ENCODE peak calls at places on chromosomes 7 and 10, in seven cellular contexts. H, R, Q, G, P, T and D are unnamed samples.

GRCh38 chr10:119423911-119424590 is 118.5 kb downstream of the RGS10 start:
- DNase-seq in H (no peak), R (no peak), Q (no peak), G (no peak), P (no peak), T (no peak), D (no peak)

GRCh38 chr10:76309744-76310441 is 878.5 kb downstream of the LRMDA start:
- DNase-seq in H (no peak), R (no peak), Q (no peak), G (no peak), P (no peak), T (no peak), D (peak)

GRCh38 chr7:30068117-30068516 is 39.9 kb downstream of the PLEKHA8 start:
- DNase-seq in H (peak), R (no peak), Q (no peak), G (no peak), P (no peak), T (no peak), D (no peak)

GRCh38 chr7:82286096-82286841 is 157.3 kb downstream of the CACNA2D1 start:
- DNase-seq in H (no peak), R (no peak), Q (no peak), G (no peak), P (no peak), T (no peak), D (no peak)

GRCh38 chr7:66150471-66150870 is 35.8 kb downstream of the CRCP start:
- DNase-seq in H (peak), R (peak), Q (peak), G (no peak), P (no peak), T (no peak), D (peak)

GRCh38 chr10:70337201-70337651 is 45.2 kb downstream of the LRRC20 start:
- DNase-seq in H (no peak), R (no peak), Q (no peak), G (no peak), P (no peak), T (no peak), D (peak)

GRCh38 chr7:139619367-139619657 is 95.8 kb downstream of the CLEC2L start:
- DNase-seq in H (peak), R (no peak), Q (no peak), G (no peak), P (no peak), T (no peak), D (no peak)

GRCh38 chr7:9148687-9149086 is 715.3 kb downstream of the NXPH1 start:
- DNase-seq in H (no peak), R (no peak), Q (no peak), G (no peak), P (no peak), T (no peak), D (no peak)

GRCh38 chr7:155257482-155258232 is 40.0 kb upstream of the INSIG1 start:
- DNase-seq in H (peak), R (no peak), Q (no peak), G (no peak), P (no peak), T (no peak), D (peak)

GRCh38 chr10:114404171-114405010 is at the start of gene AFAP1L2:
- DNase-seq in H (no peak), R (no peak), Q (no peak), G (peak), P (no peak), T (no peak), D (peak)

GRCh38 chr10:22702348-22702747 is 12.0 kb downstream of the PIP4K2A start:
- DNase-seq in H (no peak), R (no peak), Q (no peak), G (no peak), P (no peak), T (no peak), D (no peak)

GRCh38 chr7:75937958-75938786 is 23.2 kb downstream of the POR start:
- DNase-seq in H (peak), R (no peak), Q (peak), G (no peak), P (peak), T (no peak), D (peak)

GRCh38 chr10:78779339-78779955 is 289.3 kb upstream of the ZMIZ1 start:
- DNase-seq in H (no peak), R (no peak), Q (no peak), G (no peak), P (no peak), T (no peak), D (peak)

GRCh38 chr7:17638727-17639126 is 301.6 kb downstream of the SNX13 start:
- DNase-seq in H (no peak), R (no peak), Q (peak), G (no peak), P (no peak), T (no peak), D (no peak)

GRCh38 chr7:104096683-104097082 is 107.2 kb upstream of the RELN start:
- DNase-seq in H (peak), R (no peak), Q (peak), G (no peak), P (no peak), T (no peak), D (peak)

GRCh38 chr7:1646957-1647891 is 22.9 kb upstream of the ELFN1 start:
- DNase-seq in H (peak), R (no peak), Q (peak), G (no peak), P (no peak), T (no peak), D (no peak)

GRCh38 chr7:43767311-43767710 is 8.8 kb downstream of the BLVRA start:
- DNase-seq in H (no peak), R (no peak), Q (no peak), G (no peak), P (no peak), T (no peak), D (no peak)

GRCh38 chr7:75624134-75624832 is 114.5 kb downstream of the HIP1 start:
- DNase-seq in H (no peak), R (no peak), Q (peak), G (peak), P (no peak), T (no peak), D (no peak)

GRCh38 chr10:119090968-119091367 is 10.4 kb upstream of the EIF3A start:
- DNase-seq in H (peak), R (peak), Q (peak), G (no peak), P (no peak), T (no peak), D (peak)

GRCh38 chr7:29035044-29035740 is 77.1 kb upstream of the TRIL start:
- DNase-seq in H (peak), R (peak), Q (peak), G (no peak), P (peak), T (no peak), D (peak)

GRCh38 chr10:84138478-84139125 is 707 bp upstream of the GHITM start:
- DNase-seq in H (no peak), R (peak), Q (no peak), G (peak), P (no peak), T (no peak), D (no peak)

GRCh38 chr7:47967123-47967522 is 12.3 kb downstream of the HUS1 start:
- DNase-seq in H (no peak), R (no peak), Q (no peak), G (no peak), P (no peak), T (no peak), D (no peak)

GRCh38 chr7:1156782-1157535 is 3.0 kb downstream of the ZFAND2A start:
- DNase-seq in H (peak), R (no peak), Q (peak), G (no peak), P (no peak), T (no peak), D (peak)

GRCh38 chr10:88113232-88113631 is 249.8 kb downstream of the PTEN start:
- DNase-seq in H (no peak), R (no peak), Q (peak), G (no peak), P (no peak), T (no peak), D (no peak)

GRCh38 chr7:115146148-115146547 is 224.3 kb downstream of the MDFIC start:
- DNase-seq in H (no peak), R (no peak), Q (no peak), G (no peak), P (no peak), T (no peak), D (no peak)

GRCh38 chr7:4479367-4480039 is 202.6 kb upstream of the FOXK1 start:
- DNase-seq in H (peak), R (peak), Q (peak), G (peak), P (peak), T (peak), D (peak)

GRCh38 chr7:131538071-131538790 is 18.2 kb downstream of the PODXL start:
- DNase-seq in H (no peak), R (no peak), Q (no peak), G (no peak), P (no peak), T (no peak), D (peak)

GRCh38 chr7:100893910-100894763 is 1.6 kb downstream of the ACHE start:
- DNase-seq in H (no peak), R (no peak), Q (no peak), G (peak), P (no peak), T (no peak), D (no peak)

GRCh38 chr7:152865461-152865860 is 105.9 kb downstream of the ACTR3B start:
- DNase-seq in H (no peak), R (no peak), Q (no peak), G (no peak), P (no peak), T (no peak), D (no peak)